ENCODE peak calls at places on chromosomes 5 and 9, in ten cellular contexts. I is brain microvascular endothelial cell; Z is right atrium auricular region; A is H7; Q is psoas muscle; X is CD8-positive, alpha-beta memory T cell; T is effector memory CD4-positive, alpha-beta T cell; L is GM23338; O is adipocyte; D is mammary epithelial cell. B is an unnamed sample.
A peak's percentile ranks its signal among the peaks of the same experiment; 100 is the strongest.

GRCh38 chr9:81103597-81104471 is 585.5 kb downstream of the TLE1 start:
- DNase-seq in L (no peak), A (no peak), D (no peak), O (peak; percentile 50), Z (no peak), Q (no peak), I (no peak), T (no peak), X (no peak), B (no peak)

GRCh38 chr5:175479125-175479881 is 943 bp downstream of the SFXN1 start:
- DNase-seq in L (peak; percentile 53), A (peak; percentile 62), O (peak; percentile 10), I (no peak), Z (no peak), T (no peak), X (no peak), Q (no peak), D (no peak), B (no peak)

GRCh38 chr9:108552459-108553040 is 303.2 kb downstream of the ACTL7B start:
- DNase-seq in L (no peak), D (peak; percentile 97), T (no peak), A (no peak), X (no peak), I (no peak), O (no peak), Q (no peak), Z (no peak), B (no peak)

GRCh38 chr5:9456435-9457042 is 89.3 kb downstream of the SEMA5A start:
- DNase-seq in A (peak; percentile 40), D (no peak), T (no peak), L (peak; percentile 19), X (no peak), I (peak; percentile 82), Q (no peak), O (peak; percentile 89), Z (no peak), B (peak; percentile 95)

GRCh38 chr9:94534901-94535300 is 20.0 kb upstream of the PCAT7 start:
- DNase-seq in L (no peak), Z (no peak), T (no peak), Q (no peak), O (peak; percentile 28), D (no peak), A (no peak), X (no peak), I (no peak), B (peak; percentile 18)

GRCh38 chr5:3056901-3057300 is 305.4 kb upstream of the IRX2 start:
- DNase-seq in Q (no peak), X (no peak), O (no peak), T (no peak), D (no peak), L (no peak), A (no peak), Z (no peak), I (no peak), B (no peak)

GRCh38 chr5:111227805-111228204 is 3.6 kb downstream of the CAMK4 start:
- DNase-seq in O (peak; percentile 58), Q (no peak), X (peak; percentile 56), D (peak; percentile 61), A (peak; percentile 14), L (peak; percentile 33), T (no peak), Z (no peak), I (no peak), B (peak; percentile 87)

GRCh38 chr5:171975262-171975876 is 31.1 kb downstream of the FBXW11 start:
- DNase-seq in I (peak; percentile 47), Z (no peak), O (peak; percentile 66), X (no peak), Q (no peak), T (no peak), L (peak; percentile 49), A (no peak), D (peak; percentile 46), B (peak; percentile 80)

GRCh38 chr5:53381-54174 is 38.4 kb upstream of the PLEKHG4B start:
- DNase-seq in L (peak; percentile 94), D (peak; percentile 16), A (peak; percentile 97), T (no peak), Z (no peak), X (no peak), O (peak; percentile 77), I (no peak), Q (no peak), B (peak; percentile 26)

GRCh38 chr5:79576606-79577289 is 35.5 kb upstream of the TENT2 start:
- DNase-seq in D (no peak), Z (no peak), L (no peak), Q (no peak), T (no peak), O (no peak), A (no peak), X (no peak), I (no peak), B (no peak)

GRCh38 chr5:105506692-105507277 is 1944.2 kb upstream of the NUDT12 start:
- DNase-seq in D (no peak), I (peak; percentile 63), X (no peak), L (peak; percentile 59), Z (no peak), A (peak; percentile 13), O (peak; percentile 26), Q (no peak), T (no peak), B (no peak)
- H3K27me3 ChIP-seq in D (no peaks in the 10 kb centered on the region), I (no peaks in the 10 kb centered on the region), X (no peaks in the 10 kb centered on the region), L (no peaks in the 10 kb centered on the region), Z (no peaks in the 10 kb centered on the region), A (no peaks in the 10 kb centered on the region), O (no peaks in the 10 kb centered on the region), Q (no peaks in the 10 kb centered on the region), T (no peaks in the 10 kb centered on the region), B (no peaks in the 10 kb centered on the region)

GRCh38 chr9:111572945-111573604 is 26.4 kb downstream of the PTGR1 start:
- DNase-seq in Q (no peak), X (no peak), D (no peak), I (peak; percentile 75), A (no peak), T (no peak), L (no peak), O (peak; percentile 80), Z (no peak), B (peak; percentile 95)
- H3K36me3 ChIP-seq in Q (peaks cover under 1% of the 10 kb centered on the region), X (no peaks in the 10 kb centered on the region), D (peaks cover 33% of the 10 kb centered on the region), I (peaks cover 42% of the 10 kb centered on the region), A (peaks cover 35% of the 10 kb centered on the region), T (no peaks in the 10 kb centered on the region), L (peaks cover 20% of the 10 kb centered on the region), O (peaks cover 92% of the 10 kb centered on the region), Z (peaks cover 90% of the 10 kb centered on the region), B (peaks cover 11% of the 10 kb centered on the region)

GRCh38 chr9:121450241-121450640 is 49.4 kb downstream of the GGTA1 start:
- DNase-seq in T (no peak), A (no peak), Z (no peak), O (no peak), D (no peak), L (no peak), Q (no peak), I (no peak), X (no peak), B (no peak)
- H3K27me3 ChIP-seq in T (no peaks in the 10 kb centered on the region), A (no peaks in the 10 kb centered on the region), Z (no peaks in the 10 kb centered on the region), O (peaks cover 35% of the 10 kb centered on the region), D (peaks cover 19% of the 10 kb centered on the region), L (no peaks in the 10 kb centered on the region), Q (peaks cover 2% of the 10 kb centered on the region), I (peaks cover 70% of the 10 kb centered on the region), X (no peaks in the 10 kb centered on the region), B (peaks cover 19% of the 10 kb centered on the region)

GRCh38 chr9:134894136-134894860 is 13.7 kb downstream of the FCN2 start:
- DNase-seq in I (no peak), X (no peak), A (no peak), O (no peak), Q (no peak), Z (no peak), D (no peak), L (no peak), T (no peak), B (no peak)

GRCh38 chr9:134895103-134895502 is 14.5 kb downstream of the FCN2 start:
- DNase-seq in Q (no peak), D (no peak), A (no peak), O (no peak), X (no peak), T (no peak), I (no peak), L (no peak), Z (no peak), B (peak; percentile 80)

GRCh38 chr9:134896834-134897583 is 16.4 kb downstream of the FCN2 start:
- DNase-seq in Z (no peak), L (no peak), I (no peak), X (no peak), T (no peak), A (no peak), Q (no peak), D (no peak), O (no peak), B (no peak)

GRCh38 chr9:134897584-134898170 is 17.1 kb downstream of the FCN2 start:
- DNase-seq in X (no peak), A (no peak), Q (no peak), I (no peak), D (no peak), O (no peak), L (no peak), Z (no peak), T (no peak), B (no peak)

GRCh38 chr9:134895849-134896833 is 15.5 kb downstream of the FCN2 start:
- DNase-seq in X (no peak), T (no peak), L (no peak), O (peak; percentile 51), A (no peak), D (peak; percentile 55), Z (peak; percentile 72), Q (peak; percentile 62), I (peak; percentile 84), B (peak; percentile 85)
- H3K36me3 ChIP-seq in X (no peaks in the 10 kb centered on the region), T (no peaks in the 10 kb centered on the region), L (no peaks in the 10 kb centered on the region), O (no peaks in the 10 kb centered on the region), A (no peaks in the 10 kb centered on the region), D (no peaks in the 10 kb centered on the region), Z (no peaks in the 10 kb centered on the region), Q (no peaks in the 10 kb centered on the region), I (no peaks in the 10 kb centered on the region), B (no peaks in the 10 kb centered on the region)

GRCh38 chr5:56029457-56029856 is 34.7 kb upstream of the IL6ST start:
- DNase-seq in Q (no peak), D (no peak), L (no peak), T (no peak), O (no peak), I (no peak), A (no peak), Z (no peak), X (no peak), B (no peak)
- H3K27me3 ChIP-seq in Q (no peaks in the 10 kb centered on the region), D (no peaks in the 10 kb centered on the region), L (no peaks in the 10 kb centered on the region), T (no peaks in the 10 kb centered on the region), O (no peaks in the 10 kb centered on the region), I (no peaks in the 10 kb centered on the region), A (no peaks in the 10 kb centered on the region), Z (no peaks in the 10 kb centered on the region), X (no peaks in the 10 kb centered on the region), B (no peaks in the 10 kb centered on the region)

DNA sequence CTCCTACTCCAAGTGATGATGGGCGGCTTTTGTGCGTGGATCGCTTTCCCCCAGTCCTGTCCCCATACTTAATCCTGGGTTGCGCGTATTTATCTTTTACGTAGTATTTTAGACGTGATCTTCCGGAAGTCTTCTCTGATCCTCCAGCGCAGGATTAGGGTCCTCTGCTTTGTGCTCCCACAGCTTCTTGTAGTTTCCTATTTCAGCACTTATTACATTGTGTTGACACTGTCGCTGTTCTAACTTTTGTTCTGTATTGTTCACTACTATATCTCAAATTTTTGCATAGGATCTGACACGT is 453 bp downstream of the IK start:
- DNase-seq in Q (no peak), I (no peak), L (no peak), Z (no peak), T (no peak), A (peak; percentile 65), X (no peak), D (no peak), O (peak; percentile 58), B (no peak)
- H3K36me3 ChIP-seq in Q (peaks cover 12% of the 10 kb centered on the region), I (peaks cover 47% of the 10 kb centered on the region), L (peaks cover 35% of the 10 kb centered on the region), Z (peaks cover 60% of the 10 kb centered on the region), T (peaks cover 56% of the 10 kb centered on the region), A (peaks cover 21% of the 10 kb centered on the region), X (peaks cover 41% of the 10 kb centered on the region), D (peaks cover 19% of the 10 kb centered on the region), O (peaks cover 63% of the 10 kb centered on the region), B (peaks cover 13% of the 10 kb centered on the region)